ENCODE peak calls at places on chromosome 1, in seven cellular contexts. One of them, this sample, is unnamed. For H3K4me1, the result is how much of the 10 kb centered on the place peaks cover.

GRCh38 chr1:6027591-6027990 is 18.1 kb upstream of the KCNAB2 start:
- DNase-seq in IMR-90: no peak
- DNase-seq in esophagus squamous epithelium: no peak
- DNase-seq in breast epithelium: no peak
- DNase-seq in adrenal gland: no peak
- DNase-seq in ovary: no peak
- DNase-seq in endothelial cell of umbilical vein: no peak
- DNase-seq in this sample: no peak

GRCh38 chr1:47927165-47927564 is 70.0 kb downstream of the TRABD2B start:
- DNase-seq in IMR-90: no peak
- DNase-seq in esophagus squamous epithelium: no peak
- DNase-seq in breast epithelium: no peak
- DNase-seq in adrenal gland: no peak
- DNase-seq in ovary: no peak
- DNase-seq in endothelial cell of umbilical vein: no peak
- DNase-seq in this sample: no peak

GRCh38 chr1:164683235-164683634 is 124.3 kb downstream of the PBX1 start:
- DNase-seq in IMR-90: no peak
- DNase-seq in esophagus squamous epithelium: no peak
- DNase-seq in breast epithelium: no peak
- DNase-seq in adrenal gland: no peak
- DNase-seq in ovary: no peak
- DNase-seq in endothelial cell of umbilical vein: no peak
- DNase-seq in this sample: peak

GRCh38 chr1:26027716-26028489 is 6.3 kb downstream of the EXTL1 start:
- DNase-seq in IMR-90: no peak
- DNase-seq in esophagus squamous epithelium: no peak
- DNase-seq in breast epithelium: no peak
- DNase-seq in adrenal gland: no peak
- DNase-seq in ovary: no peak
- DNase-seq in endothelial cell of umbilical vein: no peak
- DNase-seq in this sample: no peak

GRCh38 chr1:100353073-100353801 is 931 bp downstream of the CDC14A start:
- DNase-seq in IMR-90: no peak
- DNase-seq in esophagus squamous epithelium: peak
- DNase-seq in breast epithelium: no peak
- DNase-seq in adrenal gland: no peak
- DNase-seq in ovary: peak
- DNase-seq in endothelial cell of umbilical vein: peak
- DNase-seq in this sample: no peak

GRCh38 chr1:18927082-18927653 is 24.8 kb upstream of the ALDH4A1 start:
- DNase-seq in IMR-90: no peak
- DNase-seq in esophagus squamous epithelium: no peak
- DNase-seq in breast epithelium: no peak
- DNase-seq in adrenal gland: no peak
- DNase-seq in ovary: no peak
- DNase-seq in endothelial cell of umbilical vein: no peak
- DNase-seq in this sample: no peak

GRCh38 chr1:16267690-16268180 is 30.8 kb upstream of the CPLANE2 start:
- DNase-seq in IMR-90: no peak
- DNase-seq in esophagus squamous epithelium: no peak
- DNase-seq in breast epithelium: no peak
- DNase-seq in adrenal gland: no peak
- DNase-seq in ovary: no peak
- DNase-seq in endothelial cell of umbilical vein: peak
- DNase-seq in this sample: no peak

GRCh38 chr1:113534130-113534817 is 144.0 kb downstream of the MAGI3 start:
- DNase-seq in IMR-90: peak
- DNase-seq in esophagus squamous epithelium: no peak
- DNase-seq in breast epithelium: no peak
- DNase-seq in adrenal gland: no peak
- DNase-seq in ovary: no peak
- DNase-seq in endothelial cell of umbilical vein: no peak
- DNase-seq in this sample: no peak

GRCh38 chr1:52554756-52555155 is 1.9 kb upstream of the TUT4 start:
- DNase-seq in IMR-90: peak
- DNase-seq in esophagus squamous epithelium: no peak
- DNase-seq in breast epithelium: no peak
- DNase-seq in adrenal gland: peak
- DNase-seq in ovary: no peak
- DNase-seq in endothelial cell of umbilical vein: no peak
- DNase-seq in this sample: no peak

GRCh38 chr1:45647248-45648021 is 23.6 kb upstream of the CCDC17 start:
- DNase-seq in IMR-90: no peak
- DNase-seq in esophagus squamous epithelium: no peak
- DNase-seq in breast epithelium: no peak
- DNase-seq in adrenal gland: no peak
- DNase-seq in ovary: no peak
- DNase-seq in endothelial cell of umbilical vein: peak
- DNase-seq in this sample: no peak

GRCh38 chr1:157363660-157364140 is 188.6 kb downstream of the FCRL5 start:
- DNase-seq in IMR-90: peak
- DNase-seq in esophagus squamous epithelium: no peak
- DNase-seq in breast epithelium: no peak
- DNase-seq in adrenal gland: no peak
- DNase-seq in ovary: no peak
- DNase-seq in endothelial cell of umbilical vein: peak
- DNase-seq in this sample: peak

GRCh38 chr1:22976461-22977243 is 4.0 kb upstream of the LACTBL1 start:
- DNase-seq in IMR-90: peak
- DNase-seq in esophagus squamous epithelium: peak
- DNase-seq in breast epithelium: no peak
- DNase-seq in adrenal gland: peak
- DNase-seq in ovary: no peak
- DNase-seq in endothelial cell of umbilical vein: peak
- DNase-seq in this sample: peak

GRCh38 chr1:26082020-26082350 is 14.6 kb upstream of the TRIM63 start:
- DNase-seq in IMR-90: no peak
- DNase-seq in esophagus squamous epithelium: no peak
- DNase-seq in breast epithelium: no peak
- DNase-seq in adrenal gland: no peak
- DNase-seq in ovary: no peak
- DNase-seq in endothelial cell of umbilical vein: no peak
- DNase-seq in this sample: no peak

GRCh38 chr1:20194224-20194623 is 7.9 kb upstream of the PLA2G2C start:
- DNase-seq in IMR-90: no peak
- DNase-seq in esophagus squamous epithelium: no peak
- DNase-seq in breast epithelium: no peak
- DNase-seq in adrenal gland: no peak
- DNase-seq in ovary: no peak
- DNase-seq in endothelial cell of umbilical vein: no peak
- DNase-seq in this sample: no peak

GRCh38 chr1:201614262-201615015 is 75.5 kb downstream of the NAV1 start:
- DNase-seq in IMR-90: peak
- DNase-seq in esophagus squamous epithelium: no peak
- DNase-seq in breast epithelium: no peak
- DNase-seq in adrenal gland: no peak
- DNase-seq in ovary: peak
- DNase-seq in endothelial cell of umbilical vein: peak
- DNase-seq in this sample: peak

DNA sequence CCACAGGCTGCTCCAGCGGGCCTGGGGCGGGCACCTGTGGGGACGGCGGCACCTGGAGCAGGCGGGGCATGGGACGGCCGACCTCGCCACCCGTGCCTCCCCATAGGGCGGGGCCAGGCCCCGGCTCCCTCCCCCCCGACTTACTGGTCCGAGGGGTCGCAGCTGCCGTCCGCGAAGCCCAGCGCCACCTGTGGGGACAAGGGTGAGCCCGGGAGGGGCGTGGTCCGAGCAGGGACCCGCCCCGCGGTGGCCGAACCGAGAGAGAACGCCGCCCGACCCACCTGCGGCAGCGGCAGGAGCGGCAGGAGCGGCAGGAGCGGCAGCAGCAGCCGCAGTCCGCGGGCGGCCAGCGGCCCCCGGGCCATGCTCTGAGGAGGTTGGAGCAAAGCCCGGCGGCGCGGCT is at the start of gene TMEM52:
- DNase-seq in IMR-90: no peak
- DNase-seq in esophagus squamous epithelium: no peak
- DNase-seq in breast epithelium: no peak
- DNase-seq in adrenal gland: no peak
- DNase-seq in ovary: no peak
- DNase-seq in endothelial cell of umbilical vein: no peak
- DNase-seq in this sample: no peak
- TF ChIP-seq POLR2A in IMR-90: no peak
- TF ChIP-seq POLR2A in esophagus squamous epithelium: no peak
- TF ChIP-seq POLR2A in breast epithelium: no peak
- TF ChIP-seq POLR2A in adrenal gland: peak
- TF ChIP-seq POLR2A in ovary: peak
- TF ChIP-seq POLR2A in endothelial cell of umbilical vein: no peak
- TF ChIP-seq POLR2A in this sample: peak

DNA sequence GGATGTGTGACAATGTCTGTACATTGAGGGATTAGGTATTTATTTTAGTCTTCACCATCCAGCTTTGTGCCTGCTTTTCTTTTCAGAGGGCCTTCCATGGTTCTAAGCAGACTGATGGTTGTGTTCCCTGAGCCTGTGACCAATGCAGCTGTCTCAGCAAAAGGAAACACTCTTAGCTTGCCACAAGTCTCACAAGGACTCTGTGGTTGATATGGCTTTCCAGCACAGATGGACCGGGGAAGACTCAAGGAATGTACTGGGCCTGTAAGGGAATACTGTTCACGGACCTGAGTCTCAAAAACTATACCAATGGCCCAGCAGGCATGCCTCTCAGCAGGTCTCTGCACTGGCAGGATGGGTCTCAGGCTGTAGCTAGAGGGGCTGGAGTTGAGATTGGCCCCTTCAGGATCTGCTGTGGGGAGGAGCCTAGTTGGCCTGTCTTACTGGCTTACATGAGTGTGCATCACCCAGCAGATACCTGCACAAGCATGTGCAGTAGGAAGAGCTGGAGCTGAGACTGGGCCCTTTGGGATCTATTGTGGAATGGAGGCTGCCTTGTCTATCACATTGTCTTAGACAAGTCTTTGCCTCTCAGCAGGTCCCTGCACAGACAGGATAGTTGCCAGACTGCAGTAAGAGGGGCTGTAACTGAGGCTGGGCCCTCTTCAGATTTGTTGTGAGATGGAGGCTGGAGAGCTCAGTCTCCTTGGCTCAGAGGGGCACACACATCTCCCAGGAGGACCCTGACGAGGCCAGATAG is 52.0 kb upstream of the PDC start:
- DNase-seq in IMR-90: no peak
- DNase-seq in esophagus squamous epithelium: no peak
- DNase-seq in breast epithelium: no peak
- DNase-seq in adrenal gland: no peak
- DNase-seq in ovary: no peak
- DNase-seq in endothelial cell of umbilical vein: no peak
- DNase-seq in this sample: no peak
- H3K4me3 ChIP-seq in IMR-90: no peak
- H3K4me3 ChIP-seq in esophagus squamous epithelium: no peak
- H3K4me3 ChIP-seq in breast epithelium: no peak
- H3K4me3 ChIP-seq in adrenal gland: no peak
- H3K4me3 ChIP-seq in ovary: no peak
- H3K4me3 ChIP-seq in endothelial cell of umbilical vein: no peak
- H3K4me3 ChIP-seq in this sample: no peak

GRCh38 chr1:8026976-8027747 is 1.1 kb upstream of the ERRFI1 start:
- DNase-seq in IMR-90: peak
- DNase-seq in esophagus squamous epithelium: no peak
- DNase-seq in breast epithelium: no peak
- DNase-seq in adrenal gland: no peak
- DNase-seq in ovary: peak
- DNase-seq in endothelial cell of umbilical vein: no peak
- DNase-seq in this sample: peak

GRCh38 chr1:8024329-8024728 is 1.8 kb downstream of the ERRFI1 start:
- DNase-seq in IMR-90: no peak
- DNase-seq in esophagus squamous epithelium: no peak
- DNase-seq in breast epithelium: no peak
- DNase-seq in adrenal gland: no peak
- DNase-seq in ovary: no peak
- DNase-seq in endothelial cell of umbilical vein: no peak
- DNase-seq in this sample: no peak

GRCh38 chr1:8026153-8026975 is at the start of gene ERRFI1:
- DNase-seq in IMR-90: peak
- DNase-seq in esophagus squamous epithelium: peak
- DNase-seq in breast epithelium: peak
- DNase-seq in adrenal gland: peak
- DNase-seq in ovary: peak
- DNase-seq in endothelial cell of umbilical vein: peak
- DNase-seq in this sample: peak

GRCh38 chr1:8025061-8025670 is 943 bp downstream of the ERRFI1 start:
- DNase-seq in IMR-90: no peak
- DNase-seq in esophagus squamous epithelium: no peak
- DNase-seq in breast epithelium: no peak
- DNase-seq in adrenal gland: no peak
- DNase-seq in ovary: no peak
- DNase-seq in endothelial cell of umbilical vein: no peak
- DNase-seq in this sample: no peak

DNA sequence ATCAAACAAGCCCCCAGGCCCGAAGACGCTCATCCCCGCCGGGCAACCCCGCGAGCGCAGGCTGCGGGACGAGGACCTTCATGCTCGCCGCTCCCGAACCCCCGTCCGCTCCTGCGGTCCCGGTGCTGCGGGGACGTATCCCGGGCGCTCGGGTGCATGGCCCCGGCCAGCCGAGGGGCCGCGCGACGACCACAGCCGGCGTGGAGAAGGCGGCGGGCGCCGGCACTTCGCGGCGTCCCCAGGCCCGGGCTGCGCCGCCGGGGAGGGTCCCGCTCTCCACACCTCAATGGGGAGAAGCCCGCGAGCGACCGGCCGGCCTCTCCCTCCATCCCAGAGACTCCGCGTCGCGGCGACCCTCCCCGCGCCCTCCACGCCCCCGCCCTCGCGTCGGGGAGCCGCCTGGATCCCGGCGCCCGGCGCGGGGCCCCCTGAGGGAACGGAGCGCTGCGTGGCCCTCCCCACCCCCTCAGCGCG is 401 bp downstream of the ERRFI1 start:
- DNase-seq in IMR-90: no peak
- DNase-seq in esophagus squamous epithelium: no peak
- DNase-seq in breast epithelium: no peak
- DNase-seq in adrenal gland: no peak
- DNase-seq in ovary: no peak
- DNase-seq in endothelial cell of umbilical vein: no peak
- DNase-seq in this sample: no peak
- H3K4me1 ChIP-seq in IMR-90: under half
- H3K4me1 ChIP-seq in esophagus squamous epithelium: half or more
- H3K4me1 ChIP-seq in breast epithelium: under half
- H3K4me1 ChIP-seq in adrenal gland: under half
- H3K4me1 ChIP-seq in ovary: under half
- H3K4me1 ChIP-seq in endothelial cell of umbilical vein: half or more
- H3K4me1 ChIP-seq in this sample: half or more

GRCh38 chr1:198157241-198157846 is 546 bp downstream of the NEK7 start:
- DNase-seq in IMR-90: peak
- DNase-seq in esophagus squamous epithelium: peak
- DNase-seq in breast epithelium: peak
- DNase-seq in adrenal gland: peak
- DNase-seq in ovary: peak
- DNase-seq in endothelial cell of umbilical vein: peak
- DNase-seq in this sample: peak

GRCh38 chr1:198160946-198161614 is 4.3 kb downstream of the NEK7 start:
- DNase-seq in IMR-90: no peak
- DNase-seq in esophagus squamous epithelium: no peak
- DNase-seq in breast epithelium: no peak
- DNase-seq in adrenal gland: no peak
- DNase-seq in ovary: no peak
- DNase-seq in endothelial cell of umbilical vein: no peak
- DNase-seq in this sample: no peak

GRCh38 chr1:198157847-198158765 is 1.3 kb downstream of the NEK7 start:
- DNase-seq in IMR-90: peak
- DNase-seq in esophagus squamous epithelium: no peak
- DNase-seq in breast epithelium: no peak
- DNase-seq in adrenal gland: no peak
- DNase-seq in ovary: peak
- DNase-seq in endothelial cell of umbilical vein: peak
- DNase-seq in this sample: no peak

GRCh38 chr1:198156745-198157240 is at the start of gene NEK7:
- DNase-seq in IMR-90: peak
- DNase-seq in esophagus squamous epithelium: peak
- DNase-seq in breast epithelium: peak
- DNase-seq in adrenal gland: peak
- DNase-seq in ovary: peak
- DNase-seq in endothelial cell of umbilical vein: peak
- DNase-seq in this sample: peak

GRCh38 chr1:198158766-198159589 is 2.2 kb downstream of the NEK7 start:
- DNase-seq in IMR-90: peak
- DNase-seq in esophagus squamous epithelium: peak
- DNase-seq in breast epithelium: peak
- DNase-seq in adrenal gland: peak
- DNase-seq in ovary: peak
- DNase-seq in endothelial cell of umbilical vein: peak
- DNase-seq in this sample: peak
- TF ChIP-seq POLR2A in IMR-90: peak
- TF ChIP-seq POLR2A in esophagus squamous epithelium: no peak
- TF ChIP-seq POLR2A in breast epithelium: peak
- TF ChIP-seq POLR2A in adrenal gland: peak
- TF ChIP-seq POLR2A in ovary: no peak
- TF ChIP-seq POLR2A in endothelial cell of umbilical vein: peak
- TF ChIP-seq POLR2A in this sample: peak